ENCODE peak calls at places on chromosome 7, in nine cellular contexts. One of them, this sample, is unnamed.

GRCh38 chr7:91085175-91085574 is 179.1 kb upstream of the FZD1 start:
- DNase-seq in naive thymus-derived CD4-positive, alpha-beta T cell: no peak
- DNase-seq in mesendoderm: no peak
- DNase-seq in coronary artery: no peak
- DNase-seq in GM23338: no peak
- DNase-seq in EH: no peak
- DNase-seq in GM12865: no peak
- DNase-seq in heart left ventricle: no peak
- DNase-seq in stimulated activated CD4-positive, alpha-beta T cell treated with anti-CD3 and anti-CD28 coated beads, Interleukin-4, amount 100 ng/mL, for 4 hours: no peak
- DNase-seq in this sample: no peak

GRCh38 chr7:114502454-114503254 is 88.0 kb downstream of the FOXP2 start:
- DNase-seq in GM23338: no peak
- DNase-seq in naive thymus-derived CD4-positive, alpha-beta T cell: no peak
- DNase-seq in EH: peak
- DNase-seq in heart left ventricle: no peak
- DNase-seq in coronary artery: no peak
- DNase-seq in mesendoderm: no peak
- DNase-seq in GM12865: no peak
- DNase-seq in stimulated activated CD4-positive, alpha-beta T cell treated with anti-CD3 and anti-CD28 coated beads, Interleukin-4, amount 100 ng/mL, for 4 hours: no peak
- DNase-seq in this sample: peak

GRCh38 chr7:46369933-46370654 is 449.0 kb upstream of the IGFBP3 start:
- DNase-seq in naive thymus-derived CD4-positive, alpha-beta T cell: no peak
- DNase-seq in heart left ventricle: no peak
- DNase-seq in EH: peak
- DNase-seq in mesendoderm: no peak
- DNase-seq in stimulated activated CD4-positive, alpha-beta T cell treated with anti-CD3 and anti-CD28 coated beads, Interleukin-4, amount 100 ng/mL, for 4 hours: no peak
- DNase-seq in coronary artery: no peak
- DNase-seq in GM23338: no peak
- DNase-seq in GM12865: no peak
- DNase-seq in this sample: no peak

GRCh38 chr7:37448057-37448636 is 517 bp downstream of the ELMO1 start:
- DNase-seq in mesendoderm: peak
- DNase-seq in GM12865: no peak
- DNase-seq in stimulated activated CD4-positive, alpha-beta T cell treated with anti-CD3 and anti-CD28 coated beads, Interleukin-4, amount 100 ng/mL, for 4 hours: peak
- DNase-seq in coronary artery: no peak
- DNase-seq in GM23338: peak
- DNase-seq in naive thymus-derived CD4-positive, alpha-beta T cell: peak
- DNase-seq in heart left ventricle: peak
- DNase-seq in EH: no peak
- DNase-seq in this sample: no peak

GRCh38 chr7:135748770-135749169 is at the start of gene FAM180A:
- DNase-seq in heart left ventricle: peak
- DNase-seq in naive thymus-derived CD4-positive, alpha-beta T cell: no peak
- DNase-seq in GM23338: no peak
- DNase-seq in coronary artery: peak
- DNase-seq in EH: peak
- DNase-seq in stimulated activated CD4-positive, alpha-beta T cell treated with anti-CD3 and anti-CD28 coated beads, Interleukin-4, amount 100 ng/mL, for 4 hours: no peak
- DNase-seq in GM12865: no peak
- DNase-seq in mesendoderm: no peak
- DNase-seq in this sample: no peak

GRCh38 chr7:155360495-155361362 is 63.1 kb downstream of the INSIG1 start:
- DNase-seq in stimulated activated CD4-positive, alpha-beta T cell treated with anti-CD3 and anti-CD28 coated beads, Interleukin-4, amount 100 ng/mL, for 4 hours: no peak
- DNase-seq in coronary artery: no peak
- DNase-seq in GM12865: no peak
- DNase-seq in EH: no peak
- DNase-seq in GM23338: no peak
- DNase-seq in heart left ventricle: no peak
- DNase-seq in naive thymus-derived CD4-positive, alpha-beta T cell: no peak
- DNase-seq in mesendoderm: no peak
- DNase-seq in this sample: no peak

GRCh38 chr7:50633414-50633710 is 68.2 kb upstream of the DDC start:
- DNase-seq in GM12865: no peak
- DNase-seq in GM23338: no peak
- DNase-seq in heart left ventricle: no peak
- DNase-seq in naive thymus-derived CD4-positive, alpha-beta T cell: no peak
- DNase-seq in stimulated activated CD4-positive, alpha-beta T cell treated with anti-CD3 and anti-CD28 coated beads, Interleukin-4, amount 100 ng/mL, for 4 hours: no peak
- DNase-seq in coronary artery: no peak
- DNase-seq in EH: peak
- DNase-seq in mesendoderm: no peak
- DNase-seq in this sample: no peak

GRCh38 chr7:16512097-16512496 is 14.5 kb upstream of the LRRC72 start:
- DNase-seq in EH: no peak
- DNase-seq in stimulated activated CD4-positive, alpha-beta T cell treated with anti-CD3 and anti-CD28 coated beads, Interleukin-4, amount 100 ng/mL, for 4 hours: no peak
- DNase-seq in GM23338: peak
- DNase-seq in mesendoderm: peak
- DNase-seq in naive thymus-derived CD4-positive, alpha-beta T cell: no peak
- DNase-seq in heart left ventricle: no peak
- DNase-seq in coronary artery: no peak
- DNase-seq in GM12865: no peak
- DNase-seq in this sample: no peak

GRCh38 chr7:107398161-107398560 is 71.7 kb upstream of the GPR22 start:
- DNase-seq in heart left ventricle: no peak
- DNase-seq in coronary artery: no peak
- DNase-seq in EH: no peak
- DNase-seq in mesendoderm: peak
- DNase-seq in GM12865: no peak
- DNase-seq in stimulated activated CD4-positive, alpha-beta T cell treated with anti-CD3 and anti-CD28 coated beads, Interleukin-4, amount 100 ng/mL, for 4 hours: no peak
- DNase-seq in naive thymus-derived CD4-positive, alpha-beta T cell: no peak
- DNase-seq in GM23338: peak
- DNase-seq in this sample: no peak

GRCh38 chr7:37462120-37462519 is 13.5 kb upstream of the ELMO1 start:
- DNase-seq in mesendoderm: no peak
- DNase-seq in naive thymus-derived CD4-positive, alpha-beta T cell: no peak
- DNase-seq in stimulated activated CD4-positive, alpha-beta T cell treated with anti-CD3 and anti-CD28 coated beads, Interleukin-4, amount 100 ng/mL, for 4 hours: no peak
- DNase-seq in heart left ventricle: no peak
- DNase-seq in GM12865: no peak
- DNase-seq in GM23338: no peak
- DNase-seq in coronary artery: no peak
- DNase-seq in EH: no peak
- DNase-seq in this sample: no peak

GRCh38 chr7:98870071-98870651 is 347 bp upstream of the TMEM130 start:
- DNase-seq in stimulated activated CD4-positive, alpha-beta T cell treated with anti-CD3 and anti-CD28 coated beads, Interleukin-4, amount 100 ng/mL, for 4 hours: peak
- DNase-seq in EH: peak
- DNase-seq in coronary artery: peak
- DNase-seq in GM23338: peak
- DNase-seq in GM12865: peak
- DNase-seq in mesendoderm: peak
- DNase-seq in naive thymus-derived CD4-positive, alpha-beta T cell: peak
- DNase-seq in heart left ventricle: peak
- DNase-seq in this sample: no peak

GRCh38 chr7:3591150-3591549 is 290.1 kb downstream of the SDK1 start:
- DNase-seq in stimulated activated CD4-positive, alpha-beta T cell treated with anti-CD3 and anti-CD28 coated beads, Interleukin-4, amount 100 ng/mL, for 4 hours: no peak
- DNase-seq in naive thymus-derived CD4-positive, alpha-beta T cell: no peak
- DNase-seq in EH: no peak
- DNase-seq in heart left ventricle: no peak
- DNase-seq in mesendoderm: peak
- DNase-seq in GM12865: no peak
- DNase-seq in GM23338: no peak
- DNase-seq in coronary artery: no peak
- DNase-seq in this sample: no peak

GRCh38 chr7:3109516-3109915 is 65.8 kb upstream of the CARD11 start:
- DNase-seq in stimulated activated CD4-positive, alpha-beta T cell treated with anti-CD3 and anti-CD28 coated beads, Interleukin-4, amount 100 ng/mL, for 4 hours: no peak
- DNase-seq in GM12865: no peak
- DNase-seq in GM23338: no peak
- DNase-seq in mesendoderm: no peak
- DNase-seq in naive thymus-derived CD4-positive, alpha-beta T cell: no peak
- DNase-seq in coronary artery: no peak
- DNase-seq in heart left ventricle: no peak
- DNase-seq in EH: no peak
- DNase-seq in this sample: no peak

GRCh38 chr7:77727527-77727926 is 31.3 kb downstream of the RSBN1L start:
- DNase-seq in GM12865: no peak
- DNase-seq in GM23338: peak
- DNase-seq in EH: no peak
- DNase-seq in heart left ventricle: no peak
- DNase-seq in naive thymus-derived CD4-positive, alpha-beta T cell: no peak
- DNase-seq in coronary artery: no peak
- DNase-seq in stimulated activated CD4-positive, alpha-beta T cell treated with anti-CD3 and anti-CD28 coated beads, Interleukin-4, amount 100 ng/mL, for 4 hours: no peak
- DNase-seq in mesendoderm: no peak
- DNase-seq in this sample: no peak

This sample was measured in NCI-H774.